ENCODE peak calls at places on chromosomes 1 and 21, in four cellular contexts. M is heart left ventricle, J is Peyer's patch, H is stomach. I is an unnamed sample.

GRCh38 chr1:183879477-183879876 is 74.6 kb downstream of the RGL1 start:
- DNase-seq in M (no peak), J (no peak), H (no peak), I (no peak)

GRCh38 chr1:30765610-30766434 is 8.2 kb upstream of the LAPTM5 start:
- DNase-seq in H (no peak), J (no peak), M (no peak), I (no peak)

GRCh38 chr1:224490540-224491537 is 56.2 kb upstream of the WDR26 start:
- DNase-seq in H (no peak), J (no peak), M (no peak), I (no peak)

GRCh38 chr1:153447498-153448170 is 12.8 kb downstream of the S100A7 start:
- DNase-seq in M (no peak), J (no peak), H (no peak), I (no peak)

GRCh38 chr1:217630711-217631591 is at the start of the genes GPATCH2 and SPATA17:
- DNase-seq in M (peak; percentile 79), H (peak; percentile 78), J (peak; percentile 84), I (peak; percentile 77)

GRCh38 chr1:21938791-21939538 is 1.9 kb upstream of the HSPG2 start:
- DNase-seq in J (no peak), M (no peak), H (no peak), I (peak; percentile 66)

GRCh38 chr1:166069390-166069789 is 97.4 kb downstream of the FAM78B start:
- DNase-seq in H (no peak), M (no peak), J (no peak), I (no peak)

GRCh38 chr1:75170981-75171380 is 36.8 kb downstream of the LHX8 start:
- DNase-seq in J (no peak), M (no peak), H (no peak), I (no peak)

GRCh38 chr1:70552662-70553061 is 141.6 kb downstream of the CTH start:
- DNase-seq in M (no peak), J (no peak), H (no peak), I (no peak)

GRCh38 chr21:42474982-42475381 is 21.0 kb downstream of the RSPH1 start:
- DNase-seq in M (no peak), H (peak; percentile 15), J (no peak), I (no peak)

GRCh38 chr1:60146884-60147283 is 73.3 kb upstream of the C1orf87 start:
- DNase-seq in H (no peak), M (no peak), J (no peak), I (no peak)

GRCh38 chr1:211920602-211921226 is 90.2 kb upstream of the LPGAT1 start:
- DNase-seq in M (no peak), H (no peak), J (no peak), I (no peak)

DNA sequence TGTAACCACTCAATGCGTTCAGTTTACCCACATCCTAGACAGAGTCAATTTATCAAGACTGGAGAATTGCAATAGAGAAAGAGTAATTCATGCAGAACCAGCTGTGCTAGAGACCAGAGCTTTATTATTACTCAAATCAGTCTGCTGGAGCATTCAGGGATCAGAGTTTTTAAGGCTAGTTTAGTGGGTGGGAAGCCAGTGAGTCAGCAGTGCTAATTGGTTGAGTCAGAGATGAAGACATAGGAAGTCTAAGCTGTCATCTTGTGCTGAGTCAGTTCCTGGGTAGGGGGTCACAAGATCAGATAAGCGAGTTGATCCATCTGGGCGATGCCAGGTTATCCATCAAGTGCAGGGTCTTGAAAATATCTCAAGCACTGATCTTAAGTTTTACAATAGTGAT is 499.6 kb downstream of the MRPL39 start:
- DNase-seq in H (no peak), J (no peak), M (no peak), I (no peak)
- TF ChIP-seq POLR2A in H (no peak), J (no peak), M (no peak), I (no peak)

GRCh38 chr1:173475564-173476196 is 1.5 kb upstream of the PRDX6 start:
- DNase-seq in H (no peak), J (no peak), M (no peak), I (no peak)
- TF ChIP-seq POLR2A in H (no peak), J (no peak), M (no peak), I (no peak)

GRCh38 chr1:66267211-66267940 is 266.6 kb upstream of the SGIP1 start:
- DNase-seq in M (no peak), J (no peak), H (no peak), I (no peak)

GRCh38 chr1:66271216-66271903 is 262.6 kb upstream of the SGIP1 start:
- DNase-seq in H (peak; percentile 65), M (peak; percentile 89), J (no peak), I (peak; percentile 89)

GRCh38 chr1:66269222-66269621 is 264.7 kb upstream of the SGIP1 start:
- DNase-seq in J (no peak), H (no peak), M (no peak), I (no peak)

GRCh38 chr1:66271904-66272254 is 262.1 kb upstream of the SGIP1 start:
- DNase-seq in M (peak; percentile 75), H (no peak), J (peak; percentile 53), I (no peak)

GRCh38 chr1:66270122-66270812 is 263.7 kb upstream of the SGIP1 start:
- DNase-seq in J (no peak), H (no peak), M (no peak), I (no peak)
- TF ChIP-seq POLR2A in J (no peak), H (no peak), M (no peak), I (no peak)

GRCh38 chr1:20087668-20088067 is 17.7 kb downstream of the PLA2G5 start:
- DNase-seq in M (no peak), H (no peak), J (no peak), I (no peak)
- TF ChIP-seq POLR2A in M (no peak), H (no peak), J (no peak), I (no peak)

DNA sequence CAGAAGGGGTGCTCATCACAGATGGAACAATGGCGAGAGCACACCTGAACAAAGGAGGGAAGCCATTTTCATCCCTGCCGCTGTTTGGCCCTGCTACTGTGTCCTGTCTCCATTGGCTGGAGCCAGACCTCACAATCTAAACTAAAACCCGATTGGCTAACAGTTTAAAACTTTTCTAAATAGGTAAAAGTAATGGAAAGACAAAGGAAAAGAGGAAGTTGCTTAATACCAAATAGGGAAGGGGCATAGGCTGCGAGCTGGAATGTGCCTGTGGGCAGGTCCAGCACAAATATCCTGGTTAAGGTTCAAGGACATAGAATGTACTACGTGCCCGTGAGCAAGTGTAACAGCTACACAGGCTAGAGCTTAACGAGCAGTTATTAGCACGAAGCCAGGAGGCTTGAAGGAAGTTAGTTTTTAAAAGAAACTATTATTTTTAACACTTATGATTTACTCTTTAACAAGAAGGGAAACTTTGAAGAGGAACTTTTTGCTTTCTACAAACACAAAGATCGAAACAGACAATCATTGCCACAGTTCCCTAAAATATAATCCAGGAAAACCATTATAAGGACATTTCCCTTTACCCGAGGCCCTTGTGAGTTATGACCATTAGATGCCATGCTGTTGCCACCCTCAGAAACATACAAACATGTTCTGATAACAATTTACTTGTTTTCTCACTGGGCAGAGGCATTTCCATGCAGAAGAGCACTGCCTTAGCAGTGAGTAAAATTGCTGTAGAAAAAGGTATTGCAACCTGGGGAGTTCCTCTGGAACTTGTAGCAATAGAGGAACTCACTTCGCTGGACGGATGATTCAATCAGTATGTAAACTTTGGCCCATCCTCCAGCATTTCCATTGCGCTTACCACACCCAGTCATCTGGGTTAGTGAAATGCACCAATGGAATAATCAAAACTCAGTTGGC is 4.8 kb upstream of the PTTG1IP start:
- DNase-seq in H (no peak), M (no peak), J (peak; percentile 50), I (no peak)
- TF ChIP-seq POLR2A in H (no peak), M (no peak), J (peak; percentile 12), I (no peak)

GRCh38 chr1:235939488-235939775 is 72.7 kb upstream of the LYST start:
- DNase-seq in M (no peak), H (no peak), J (no peak), I (no peak)

GRCh38 chr1:235938714-235939487 is 72.2 kb upstream of the LYST start:
- DNase-seq in J (no peak), H (no peak), M (no peak), I (no peak)

GRCh38 chr1:235942625-235942934 is 75.9 kb upstream of the LYST start:
- DNase-seq in J (no peak), H (no peak), M (no peak), I (no peak)

GRCh38 chr1:235941852-235942624 is 75.3 kb upstream of the LYST start:
- DNase-seq in M (no peak), H (no peak), J (no peak), I (no peak)

GRCh38 chr1:235940282-235940681 is 73.6 kb upstream of the LYST start:
- DNase-seq in M (no peak), J (no peak), H (no peak), I (no peak)
- TF ChIP-seq POLR2A in M (no peak), J (no peak), H (no peak), I (no peak)

I was measured in breast epithelium.